ENCODE peak calls at places on chromosomes 11 and 22, in nine cellular contexts. B is heart left ventricle, I is neuronal stem cell, L is right cardiac atrium, T is lung, Q is HCT116, W is body of pancreas, K is fibroblast of lung, Y is mucosa of descending colon. G is an unnamed sample.

GRCh38 chr11:12838463-12839120 is 164.4 kb downstream of the TEAD1 start:
- DNase-seq in B (no peak), K (no peak), W (no peak), Q (no peak), Y (no peak), I (no peak), T (no peak), L (no peak), G (no peak)

GRCh38 chr11:21976210-21976609 is 216.7 kb upstream of the ANO5 start:
- DNase-seq in K (no peak), I (no peak), Q (no peak), T (no peak), W (no peak), L (no peak), Y (no peak), B (no peak), G (no peak)

GRCh38 chr22:31577711-31578110 is 81.4 kb downstream of the SFI1 start:
- DNase-seq in Q (no peak), Y (no peak), I (no peak), L (no peak), T (no peak), B (no peak), W (no peak), K (no peak), G (no peak)

GRCh38 chr22:28989035-28989464 is 72.6 kb downstream of the C22orf31 start:
- DNase-seq in Y (no peak), L (no peak), K (peak; percentile 82), T (no peak), Q (no peak), B (no peak), I (no peak), W (no peak), G (no peak)

GRCh38 chr11:117807482-117808272 is 10.7 kb upstream of the DSCAML1 start:
- DNase-seq in L (peak; percentile 95), W (peak; percentile 83), T (peak; percentile 73), Y (no peak), B (peak; percentile 79), K (peak; percentile 36), I (peak; percentile 60), Q (peak; percentile 38), G (peak; percentile 94)

GRCh38 chr11:60363542-60364525 is 14.5 kb upstream of the MS4A7 start:
- DNase-seq in I (peak; percentile 72), Y (no peak), Q (peak; percentile 42), T (peak; percentile 49), W (peak; percentile 74), B (peak; percentile 60), L (no peak), K (peak; percentile 13), G (no peak)

GRCh38 chr22:42887523-42888507 is 30.7 kb upstream of the ARFGAP3 start:
- DNase-seq in K (no peak), L (peak; percentile 30), T (peak; percentile 50), W (peak; percentile 79), I (no peak), Q (no peak), Y (peak; percentile 90), B (no peak), G (no peak)

GRCh38 chr22:40524392-40525249 is 111.9 kb downstream of the MRTFA start:
- DNase-seq in W (no peak), Y (no peak), L (no peak), B (no peak), Q (no peak), T (no peak), I (no peak), K (no peak), G (no peak)

GRCh38 chr22:47695176-47695575 is 932.7 kb downstream of the TBC1D22A start:
- DNase-seq in I (no peak), Q (no peak), T (no peak), W (no peak), Y (no peak), K (no peak), L (no peak), B (no peak), G (peak; percentile 62)

GRCh38 chr22:44917372-44918165 is 92.2 kb downstream of the PHF21B start:
- DNase-seq in L (peak; percentile 22), B (no peak), Q (no peak), I (no peak), K (no peak), T (no peak), W (no peak), Y (peak; percentile 23), G (no peak)

GRCh38 chr22:37753746-37754145 is 54.0 kb upstream of the GCAT start:
- DNase-seq in B (no peak), Q (no peak), T (no peak), W (no peak), I (no peak), K (peak; percentile 36), Y (no peak), L (peak; percentile 80), G (no peak)

GRCh38 chr11:7498193-7498592 is 12.9 kb downstream of the OLFML1 start:
- DNase-seq in T (no peak), K (no peak), Y (no peak), I (no peak), W (no peak), L (no peak), Q (no peak), B (no peak), G (no peak)

GRCh38 chr22:46068908-46069481 is 81.3 kb upstream of the PPARA start:
- DNase-seq in W (peak; percentile 32), I (no peak), K (peak; percentile 87), Q (no peak), Y (peak; percentile 51), B (no peak), T (no peak), L (peak; percentile 60), G (peak; percentile 69)

GRCh38 chr11:82676483-82677094 is 57.1 kb downstream of the FAM181B start:
- DNase-seq in Q (no peak), I (no peak), L (no peak), Y (no peak), W (no peak), B (no peak), T (no peak), K (no peak), G (no peak)

GRCh38 chr11:86749861-86750401 is 50.4 kb upstream of the PRSS23 start:
- DNase-seq in W (no peak), B (no peak), T (no peak), L (no peak), I (no peak), Y (no peak), K (no peak), Q (no peak), G (no peak)

GRCh38 chr11:62880803-62881578 is at the start of gene SLC3A2:
- DNase-seq in I (peak; percentile 86), W (peak; percentile 90), L (peak; percentile 97), Y (peak; percentile 95), T (peak; percentile 88), B (peak; percentile 88), K (peak; percentile 83), Q (peak; percentile 68), G (no peak)

GRCh38 chr22:42229455-42230149 is 40.9 kb downstream of the TCF20 start:
- DNase-seq in I (no peak), Y (no peak), W (peak; percentile 40), K (peak; percentile 74), B (no peak), Q (no peak), L (peak; percentile 56), T (peak; percentile 51), G (no peak)

GRCh38 chr11:19816817-19817216 is 104.2 kb downstream of the NAV2 start:
- DNase-seq in L (no peak), I (no peak), W (no peak), Q (no peak), Y (no peak), K (no peak), B (no peak), T (no peak), G (no peak)

GRCh38 chr11:75781296-75781695 is 12.7 kb downstream of the DGAT2 start:
- DNase-seq in B (no peak), I (no peak), T (no peak), W (no peak), L (no peak), Y (no peak), Q (no peak), K (no peak), G (no peak)
- H3K4me1 ChIP-seq in B (no peaks in the 10 kb centered on the region), I (no peaks in the 10 kb centered on the region), T (no peaks in the 10 kb centered on the region), W (peaks cover 22% of the 10 kb centered on the region), L (no peaks in the 10 kb centered on the region), Y (peaks cover 4% of the 10 kb centered on the region), Q (no peaks in the 10 kb centered on the region), K (no peaks in the 10 kb centered on the region), G (no peaks in the 10 kb centered on the region)

GRCh38 chr11:111370270-111370901 is 8.7 kb downstream of the POU2AF1 start:
- DNase-seq in T (no peak), L (no peak), Q (no peak), I (no peak), W (no peak), Y (no peak), B (no peak), K (no peak), G (no peak)

GRCh38 chr11:111376453-111376871 is 2.6 kb downstream of the POU2AF1 start:
- DNase-seq in K (no peak), T (no peak), B (no peak), Y (no peak), W (no peak), L (no peak), Q (no peak), I (no peak), G (no peak)

GRCh38 chr11:111370902-111371578 is 8.0 kb downstream of the POU2AF1 start:
- DNase-seq in I (no peak), Q (no peak), K (no peak), T (no peak), Y (no peak), L (no peak), B (no peak), W (no peak), G (no peak)

GRCh38 chr11:111373590-111373989 is 5.5 kb downstream of the POU2AF1 start:
- DNase-seq in Y (no peak), T (no peak), L (no peak), B (no peak), K (no peak), I (no peak), W (no peak), Q (no peak), G (no peak)

DNA sequence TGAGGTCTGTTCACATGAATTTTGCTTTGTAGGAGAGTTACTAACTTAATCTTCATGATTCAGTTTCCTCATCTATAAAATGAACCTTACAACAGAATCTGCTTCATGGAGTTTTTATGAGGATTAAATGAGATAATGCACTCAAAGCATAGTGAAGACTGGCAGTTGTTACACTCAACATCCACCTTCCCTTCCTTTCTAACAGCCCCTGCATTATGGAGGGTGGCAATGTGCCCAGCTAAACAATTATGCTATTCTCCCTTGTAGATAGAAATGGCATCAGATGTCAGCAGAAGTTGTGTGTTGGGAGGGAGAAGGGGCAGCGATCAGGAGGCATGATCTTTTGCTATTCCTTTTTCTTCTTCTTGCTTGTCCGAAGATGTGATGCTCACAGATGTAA is 6.5 kb downstream of the POU2AF1 start:
- DNase-seq in Y (no peak), B (no peak), T (no peak), L (no peak), W (no peak), Q (no peak), I (no peak), K (no peak), G (no peak)
- H3K4me1 ChIP-seq in Y (no peaks in the 10 kb centered on the region), B (no peaks in the 10 kb centered on the region), T (no peaks in the 10 kb centered on the region), L (no peaks in the 10 kb centered on the region), W (peaks cover 34% of the 10 kb centered on the region), Q (peaks cover 3% of the 10 kb centered on the region), I (no peaks in the 10 kb centered on the region), K (no peaks in the 10 kb centered on the region), G (no peaks in the 10 kb centered on the region)

GRCh38 chr11:1483445-1483961 is 3.1 kb downstream of the MOB2 start:
- DNase-seq in B (no peak), Y (no peak), K (no peak), Q (no peak), L (peak; percentile 21), I (no peak), T (no peak), W (no peak), G (peak; percentile 40)
- H3K4me1 ChIP-seq in B (peaks cover 52% of the 10 kb centered on the region), Y (peaks cover 29% of the 10 kb centered on the region), K (no peaks in the 10 kb centered on the region), Q (peaks cover 13% of the 10 kb centered on the region), L (peaks cover 25% of the 10 kb centered on the region), I (peaks cover 4% of the 10 kb centered on the region), T (peaks cover 62% of the 10 kb centered on the region), W (peaks cover 34% of the 10 kb centered on the region), G (peaks cover 60% of the 10 kb centered on the region)

GRCh38 chr22:34129691-34130486 is 209.6 kb upstream of the LARGE1 start:
- DNase-seq in T (no peak), Y (no peak), B (no peak), Q (no peak), W (no peak), I (no peak), K (no peak), L (no peak), G (no peak)
- H3K4me1 ChIP-seq in T (no peaks in the 10 kb centered on the region), Y (no peaks in the 10 kb centered on the region), B (no peaks in the 10 kb centered on the region), Q (no peaks in the 10 kb centered on the region), W (no peaks in the 10 kb centered on the region), I (no peaks in the 10 kb centered on the region), K (no peaks in the 10 kb centered on the region), L (no peaks in the 10 kb centered on the region), G (no peaks in the 10 kb centered on the region)

G was measured in suprapubic skin.